ENCODE peak calls at places on chromosomes 16 and 17, in eight cellular contexts. K, C, Z, M, F, L, D and V are unnamed samples.

GRCh38 chr16:2673066-2673999 is 9.0 kb upstream of the KCTD5 start:
- DNase-seq in K (peak), C (peak), Z (peak), M (peak), F (peak), L (peak), D (peak), V (peak)

GRCh38 chr16:81676571-81677374 is 102.3 kb upstream of the PLCG2 start:
- DNase-seq in K (no peak), C (no peak), Z (no peak), M (no peak), F (no peak), L (no peak), D (no peak), V (no peak)

GRCh38 chr16:8686031-8686621 is 11.7 kb downstream of the ABAT start:
- DNase-seq in K (no peak), C (no peak), Z (peak), M (peak), F (no peak), L (peak), D (no peak), V (no peak)

GRCh38 chr17:29674270-29674669 is 51.6 kb upstream of the CORO6 start:
- DNase-seq in K (no peak), C (no peak), Z (no peak), M (no peak), F (no peak), L (no peak), D (no peak), V (no peak)

GRCh38 chr17:16379654-16380053 is 1.2 kb upstream of the UBB start:
- DNase-seq in K (no peak), C (no peak), Z (no peak), M (no peak), F (no peak), L (no peak), D (no peak), V (no peak)

GRCh38 chr17:45794840-45795239 is 10.7 kb downstream of the CRHR1 start:
- DNase-seq in K (no peak), C (no peak), Z (no peak), M (no peak), F (no peak), L (no peak), D (no peak), V (no peak)

GRCh38 chr17:28949185-28950016 is 1.9 kb downstream of the PHF12 start:
- DNase-seq in K (peak), C (peak), Z (peak), M (peak), F (no peak), L (peak), D (peak), V (peak)

GRCh38 chr16:29898786-29899515 is 399 bp downstream of the SEZ6L2 start:
- DNase-seq in K (no peak), C (no peak), Z (no peak), M (peak), F (no peak), L (no peak), D (no peak), V (no peak)

GRCh38 chr16:48558269-48558915 is 51.6 kb downstream of the N4BP1 start:
- DNase-seq in K (peak), C (no peak), Z (peak), M (no peak), F (no peak), L (no peak), D (no peak), V (no peak)

GRCh38 chr16:68590201-68590994 is 51.3 kb downstream of the ZFP90 start:
- DNase-seq in K (peak), C (peak), Z (peak), M (peak), F (peak), L (peak), D (peak), V (peak)

GRCh38 chr16:14283786-14284185 is 212.7 kb downstream of the MRTFB start:
- DNase-seq in K (no peak), C (no peak), Z (no peak), M (no peak), F (peak), L (no peak), D (no peak), V (no peak)

GRCh38 chr16:89195521-89196171 is 4.7 kb downstream of the SLC22A31 start:
- DNase-seq in K (no peak), C (peak), Z (no peak), M (no peak), F (no peak), L (no peak), D (no peak), V (no peak)

GRCh38 chr17:17434477-17434876 is 42.3 kb upstream of the MED9 start:
- DNase-seq in K (no peak), C (no peak), Z (no peak), M (no peak), F (no peak), L (no peak), D (no peak), V (no peak)

GRCh38 chr17:17437461-17437860 is 39.3 kb upstream of the MED9 start:
- DNase-seq in K (no peak), C (no peak), Z (no peak), M (no peak), F (no peak), L (no peak), D (no peak), V (no peak)

GRCh38 chr17:17437893-17438292 is 38.9 kb upstream of the MED9 start:
- DNase-seq in K (no peak), C (no peak), Z (no peak), M (no peak), F (no peak), L (no peak), D (no peak), V (no peak)

GRCh38 chr17:17433260-17433659 is 43.5 kb upstream of the MED9 start:
- DNase-seq in K (peak), C (no peak), Z (no peak), M (no peak), F (no peak), L (no peak), D (no peak), V (no peak)

GRCh38 chr17:17435323-17435722 is 41.5 kb upstream of the MED9 start:
- DNase-seq in K (peak), C (no peak), Z (peak), M (no peak), F (no peak), L (no peak), D (no peak), V (no peak)
- TF ChIP-seq CTCF in K (peak), C (no peak), Z (no peak), M (no peak), F (no peak), L (no peak), D (no peak), V (no peak)

GRCh38 chr17:77207689-77208216 is 67.0 kb downstream of the SEC14L1 start:
- DNase-seq in K (no peak), C (no peak), Z (no peak), M (no peak), F (no peak), L (no peak), D (no peak), V (no peak)

GRCh38 chr17:77208856-77209255 is 68.1 kb downstream of the SEC14L1 start:
- DNase-seq in K (no peak), C (no peak), Z (no peak), M (no peak), F (no peak), L (no peak), D (no peak), V (no peak)

GRCh38 chr17:77206557-77206956 is 65.8 kb downstream of the SEC14L1 start:
- DNase-seq in K (peak), C (no peak), Z (no peak), M (no peak), F (no peak), L (no peak), D (no peak), V (no peak)

GRCh38 chr17:77209330-77209748 is 68.6 kb downstream of the SEC14L1 start:
- DNase-seq in K (no peak), C (no peak), Z (no peak), M (no peak), F (no peak), L (no peak), D (no peak), V (no peak)

DNA sequence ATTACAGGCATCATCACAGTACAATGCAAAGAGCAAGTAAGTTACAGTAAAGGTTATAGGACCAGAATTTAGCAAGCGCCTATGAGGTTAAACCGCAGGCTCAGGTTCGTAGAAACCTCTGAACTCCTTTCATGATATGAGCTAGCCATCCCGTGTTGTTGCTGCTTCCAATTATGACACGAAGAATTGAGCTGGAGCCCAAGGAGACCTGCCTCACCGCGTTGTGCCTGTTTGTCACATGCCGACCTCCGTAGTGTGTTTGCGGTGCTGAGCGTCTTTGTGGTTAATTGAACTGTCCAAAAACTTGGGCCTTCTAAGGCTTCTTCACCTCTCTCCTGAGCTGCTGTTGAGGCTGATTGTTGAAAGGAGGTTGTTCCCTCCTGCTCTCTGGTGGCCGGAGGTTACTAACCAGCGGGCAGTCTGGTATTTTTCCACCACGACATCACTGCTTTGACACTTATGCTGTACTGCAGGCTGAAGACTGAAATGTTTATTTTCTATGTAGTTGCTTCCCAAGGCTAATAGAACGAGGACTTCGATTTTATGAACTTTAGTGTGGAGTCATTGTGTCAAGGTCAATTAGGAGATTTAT is 67.5 kb downstream of the SEC14L1 start:
- DNase-seq in K (peak), C (no peak), Z (no peak), M (no peak), F (no peak), L (no peak), D (no peak), V (no peak)
- TF ChIP-seq CTCF in K (peak), C (no peak), Z (no peak), M (peak), F (peak), L (peak), D (no peak), V (no peak)

GRCh38 chr16:6574146-6574545 is 758.5 kb upstream of the RBFOX1 start:
- DNase-seq in K (no peak), C (no peak), Z (no peak), M (no peak), F (no peak), L (no peak), D (no peak), V (no peak)

GRCh38 chr16:6570520-6570919 is 762.1 kb upstream of the RBFOX1 start:
- DNase-seq in K (no peak), C (no peak), Z (no peak), M (no peak), F (no peak), L (no peak), D (no peak), V (no peak)

GRCh38 chr16:6576646-6577045 is 756.0 kb upstream of the RBFOX1 start:
- DNase-seq in K (no peak), C (no peak), Z (no peak), M (no peak), F (no peak), L (no peak), D (no peak), V (no peak)

GRCh38 chr16:6571044-6571443 is 761.6 kb upstream of the RBFOX1 start:
- DNase-seq in K (no peak), C (no peak), Z (no peak), M (no peak), F (no peak), L (no peak), D (no peak), V (no peak)

DNA sequence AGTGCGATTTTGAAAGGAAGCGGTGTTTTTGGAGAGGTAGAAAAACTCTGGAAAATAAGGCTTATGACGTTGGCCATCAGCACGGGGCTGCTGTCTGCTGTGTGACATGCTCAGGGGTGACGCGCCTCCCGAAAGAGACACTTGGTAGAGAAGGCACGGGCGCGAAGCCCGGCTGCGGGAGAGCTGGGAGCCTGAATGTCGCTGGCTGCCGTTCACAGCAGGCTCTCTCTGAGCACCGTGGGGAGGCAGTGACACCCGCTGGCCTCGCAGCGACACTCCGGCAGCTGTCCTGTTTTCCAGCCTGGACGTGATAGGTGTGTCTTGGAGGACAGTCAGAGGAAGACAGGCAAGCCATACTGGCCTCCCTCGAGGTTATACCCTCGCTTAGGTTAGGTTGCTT is 759.1 kb upstream of the RBFOX1 start:
- DNase-seq in K (no peak), C (no peak), Z (no peak), M (peak), F (no peak), L (peak), D (no peak), V (no peak)
- TF ChIP-seq CTCF in K (no peak), C (no peak), Z (no peak), M (no peak), F (peak), L (no peak), D (no peak), V (no peak)

GRCh38 chr16:4534151-4534790 is 4.3 kb downstream of the CDIP1 start:
- DNase-seq in K (no peak), C (no peak), Z (no peak), M (no peak), F (no peak), L (peak), D (no peak), V (no peak)
- TF ChIP-seq CTCF in K (no peak), C (no peak), Z (no peak), M (no peak), F (no peak), L (no peak), D (no peak), V (no peak)

GRCh38 chr16:6687593-6687992 is 645.1 kb upstream of the RBFOX1 start:
- DNase-seq in K (no peak), C (no peak), Z (no peak), M (no peak), F (no peak), L (no peak), D (no peak), V (no peak)

GRCh38 chr16:6682142-6682811 is 650.4 kb upstream of the RBFOX1 start:
- DNase-seq in K (no peak), C (no peak), Z (no peak), M (peak), F (no peak), L (peak), D (no peak), V (peak)

GRCh38 chr16:6689643-6690042 is 643.0 kb upstream of the RBFOX1 start:
- DNase-seq in K (no peak), C (no peak), Z (no peak), M (no peak), F (no peak), L (no peak), D (no peak), V (no peak)

GRCh38 chr16:6684076-6684673 is 648.5 kb upstream of the RBFOX1 start:
- DNase-seq in K (peak), C (no peak), Z (peak), M (peak), F (no peak), L (no peak), D (no peak), V (no peak)
- TF ChIP-seq CTCF in K (no peak), C (no peak), Z (peak), M (peak), F (peak), L (peak), D (no peak), V (peak)

GRCh38 chr17:48500435-48501426 is 30.1 kb downstream of the HOXB1 start:
- DNase-seq in K (peak), C (no peak), Z (no peak), M (peak), F (no peak), L (no peak), D (no peak), V (no peak)
- TF ChIP-seq CTCF in K (no peak), C (no peak), Z (no peak), M (peak), F (peak), L (no peak), D (no peak), V (no peak)

GRCh38 chr17:14294876-14295275 is 6.0 kb upstream of the HS3ST3B1 start:
- DNase-seq in K (no peak), C (no peak), Z (no peak), M (no peak), F (peak), L (no peak), D (no peak), V (no peak)
- TF ChIP-seq CTCF in K (peak), C (no peak), Z (no peak), M (no peak), F (no peak), L (no peak), D (no peak), V (no peak)

GRCh38 chr17:76153202-76153601 is 12.2 kb upstream of the FOXJ1 start:
- DNase-seq in K (no peak), C (no peak), Z (no peak), M (no peak), F (no peak), L (no peak), D (no peak), V (no peak)

GRCh38 chr17:76152580-76152979 is 11.5 kb upstream of the FOXJ1 start:
- DNase-seq in K (no peak), C (no peak), Z (no peak), M (no peak), F (no peak), L (no peak), D (no peak), V (no peak)

GRCh38 chr17:76154292-76154691 is 13.2 kb upstream of the FOXJ1 start:
- DNase-seq in K (no peak), C (no peak), Z (no peak), M (no peak), F (no peak), L (no peak), D (no peak), V (no peak)

GRCh38 chr17:76154935-76155845 is 14.1 kb upstream of the FOXJ1 start:
- DNase-seq in K (no peak), C (no peak), Z (no peak), M (no peak), F (no peak), L (no peak), D (no peak), V (no peak)

GRCh38 chr17:76153640-76154039 is 12.6 kb upstream of the FOXJ1 start:
- DNase-seq in K (peak), C (no peak), Z (no peak), M (no peak), F (no peak), L (no peak), D (no peak), V (no peak)
- TF ChIP-seq CTCF in K (peak), C (no peak), Z (peak), M (no peak), F (peak), L (peak), D (no peak), V (no peak)

DNA sequence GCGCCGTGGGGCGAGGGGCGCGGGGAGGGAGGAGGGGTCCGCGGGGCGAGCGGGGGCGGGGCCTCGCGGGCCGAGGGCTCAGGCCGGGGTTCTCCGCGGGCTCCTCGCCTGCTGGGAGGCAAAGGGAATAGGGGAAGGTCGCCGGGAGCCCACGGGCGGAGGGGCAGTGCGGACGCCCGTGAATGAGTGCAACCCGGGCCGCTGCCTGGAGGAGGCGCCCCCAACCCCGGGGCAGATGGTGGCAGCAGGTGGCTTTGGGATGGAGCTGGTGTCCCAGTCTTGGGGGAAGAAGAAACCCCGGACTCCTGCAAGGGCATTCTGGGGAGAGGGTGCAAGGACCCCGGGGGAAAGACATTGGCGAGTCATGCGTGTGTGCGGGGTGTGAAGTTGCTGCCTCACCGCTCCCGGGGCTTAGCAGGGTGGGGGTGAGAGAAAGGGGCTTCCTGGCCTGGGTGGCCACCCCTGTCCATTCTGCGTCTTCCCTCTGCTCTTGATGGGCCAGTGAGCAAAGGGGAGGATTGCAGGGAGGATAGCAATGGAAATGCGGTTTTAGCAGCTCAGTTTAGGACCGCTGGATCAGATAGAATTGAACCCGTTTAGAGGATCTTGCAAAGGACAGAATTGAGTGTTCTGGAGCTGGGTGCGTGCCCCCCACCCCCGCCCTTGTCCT is 508 bp downstream of the KIAA0513 start:
- DNase-seq in K (no peak), C (no peak), Z (no peak), M (peak), F (no peak), L (no peak), D (no peak), V (peak)
- TF ChIP-seq CTCF in K (no peak), C (no peak), Z (peak), M (peak), F (peak), L (no peak), D (no peak), V (peak)